ENCODE peak calls at places on chromosomes 2 and 18, in five cellular contexts. S, N, H, A and L are unnamed samples.

GRCh38 chr18:25464211-25464610 is 112.2 kb upstream of the ZNF521 start:
- ATAC-seq in H (no peak), S (no peak), N (no peak), A (no peak), L (no peak)

GRCh38 chr2:45119855-45120254 is 110.6 kb upstream of the SIX2 start:
- ATAC-seq in A (no peak), N (no peak), S (no peak), H (peak), L (no peak)

GRCh38 chr2:159798376-159798724 is 342 bp upstream of the CD302 start:
- ATAC-seq in S (peak), A (peak), N (no peak), H (no peak), L (no peak)

GRCh38 chr2:159035790-159036411 is 67.5 kb downstream of the TANC1 start:
- ATAC-seq in S (peak), A (peak), H (peak), N (no peak), L (no peak)

GRCh38 chr2:120192280-120192679 is 30.9 kb downstream of the TMEM185B start:
- ATAC-seq in A (no peak), S (no peak), N (no peak), H (no peak), L (no peak)

GRCh38 chr2:37527362-37527761 is 144.1 kb downstream of the CDC42EP3 start:
- ATAC-seq in S (no peak), N (no peak), A (peak), H (no peak), L (peak)

GRCh38 chr2:134029478-134029877 is 224.4 kb upstream of the MGAT5 start:
- ATAC-seq in S (no peak), A (no peak), N (no peak), H (no peak), L (no peak)

GRCh38 chr2:221590861-221591260 is 18.8 kb upstream of the EPHA4 start:
- ATAC-seq in A (no peak), H (no peak), S (no peak), N (no peak), L (no peak)

GRCh38 chr2:131016826-131017596 is 76.2 kb downstream of the FAM168B start:
- ATAC-seq in N (no peak), H (peak), A (no peak), S (no peak), L (peak)

GRCh38 chr2:166651080-166651675 is 157.1 kb upstream of the SCN7A start:
- ATAC-seq in S (no peak), A (no peak), H (no peak), N (no peak), L (no peak)

GRCh38 chr18:79558196-79559120 is 121.1 kb upstream of the CTDP1 start:
- ATAC-seq in N (no peak), S (no peak), H (no peak), A (no peak), L (no peak)

GRCh38 chr2:50514881-50515280 is 517.1 kb downstream of the NRXN1 start:
- ATAC-seq in S (no peak), H (no peak), N (no peak), A (no peak), L (no peak)

GRCh38 chr2:238847841-238848565 is at the start of gene TWIST2:
- ATAC-seq in N (no peak), S (peak), H (peak), A (no peak), L (no peak)

GRCh38 chr2:196758474-196759377 is 40.8 kb downstream of the GTF3C3 start:
- ATAC-seq in A (no peak), N (no peak), S (no peak), H (no peak), L (no peak)

GRCh38 chr2:156021326-156022040 is 311.0 kb downstream of the NR4A2 start:
- ATAC-seq in N (no peak), S (peak), A (no peak), H (no peak), L (no peak)

GRCh38 chr18:23238651-23239349 is 103.5 kb downstream of the CABLES1 start:
- ATAC-seq in A (no peak), N (no peak), H (peak), S (no peak), L (no peak)

GRCh38 chr2:105379741-105380186 is 19.1 kb downstream of the FHL2 start:
- ATAC-seq in H (no peak), A (no peak), N (no peak), S (peak), L (no peak)

GRCh38 chr2:9663008-9663879 is 32.4 kb upstream of the YWHAQ start:
- ATAC-seq in S (peak), A (no peak), H (no peak), N (peak), L (no peak)

GRCh38 chr2:27854224-27854623 is 36.0 kb downstream of the RBKS start:
- ATAC-seq in S (peak), A (no peak), H (no peak), N (no peak), L (no peak)

GRCh38 chr2:27724905-27725693 is 46.4 kb upstream of the MRPL33 start:
- ATAC-seq in A (no peak), S (no peak), H (no peak), N (no peak), L (no peak)

GRCh38 chr18:9958861-9959399 is 45.1 kb downstream of the VAPA start:
- ATAC-seq in N (no peak), H (no peak), A (no peak), S (no peak), L (no peak)

GRCh38 chr2:196277002-196277401 is 105.6 kb upstream of the STK17B start:
- ATAC-seq in A (peak), N (peak), S (peak), H (no peak), L (peak)

GRCh38 chr2:110101911-110102774 is 13.5 kb downstream of the MALL start:
- ATAC-seq in S (no peak), N (no peak), A (no peak), H (peak), L (no peak)

GRCh38 chr2:203412555-203413331 is 84.5 kb downstream of the ABI2 start:
- ATAC-seq in N (no peak), H (peak), S (no peak), A (no peak), L (no peak)

GRCh38 chr2:37746883-37747282 is 75.4 kb upstream of the CDC42EP3 start:
- ATAC-seq in A (no peak), H (no peak), N (no peak), S (no peak), L (no peak)

GRCh38 chr2:217966399-217967068 is 36.3 kb downstream of the TNS1 start:
- ATAC-seq in H (no peak), S (peak), A (no peak), N (no peak), L (peak)

GRCh38 chr2:156110890-156111289 is 221.6 kb downstream of the NR4A2 start:
- ATAC-seq in N (peak), A (peak), S (peak), H (no peak), L (peak)

GRCh38 chr2:182426082-182426914 is 538 bp downstream of the PDE1A start:
- ATAC-seq in H (peak), N (no peak), A (no peak), S (peak), L (peak)

GRCh38 chr2:10760794-10761504 is 39.5 kb downstream of the ATP6V1C2 start:
- ATAC-seq in A (no peak), N (no peak), H (no peak), S (no peak), L (no peak)